ENCODE peak calls at places on chromosomes 13 and 19, in eight cellular contexts. X is esophagus squamous epithelium; B is tibial artery; O is epithelial cell of esophagus; S is CD8-positive, alpha-beta T cell; J is cardiac muscle cell; V is psoas muscle; W is cardiac fibroblast. A is an unnamed sample.

GRCh38 chr19:45153339-45154063 is 7.3 kb downstream of the NKPD1 start:
- DNase-seq in X (no peak), B (no peak), O (no peak), S (peak), J (peak), V (peak), W (peak), A (no peak)

GRCh38 chr19:35037716-35038622 is 3.6 kb upstream of the HPN start:
- DNase-seq in X (no peak), B (no peak), O (no peak), S (no peak), J (peak), V (peak), W (peak), A (no peak)

GRCh38 chr19:28213476-28214082 is 999.4 kb downstream of the UQCRFS1 start:
- DNase-seq in X (no peak), B (no peak), O (no peak), S (no peak), J (no peak), V (no peak), W (no peak), A (no peak)

GRCh38 chr19:48292798-48293197 is 22.9 kb downstream of the ZNF114 start:
- DNase-seq in X (no peak), B (no peak), O (peak), S (no peak), J (peak), V (peak), W (peak), A (no peak)

GRCh38 chr19:20167020-20167644 is at the start of gene ZNF486:
- DNase-seq in X (peak), B (peak), O (peak), S (peak), J (peak), V (peak), W (peak), A (peak)

GRCh38 chr19:32869369-32870153 is at the start of gene SLC7A9:
- DNase-seq in X (no peak), B (peak), O (no peak), S (no peak), J (no peak), V (no peak), W (no peak), A (no peak)

GRCh38 chr13:109737606-109738005 is 48.8 kb downstream of the IRS2 start:
- DNase-seq in X (no peak), B (no peak), O (peak), S (no peak), J (peak), V (no peak), W (peak), A (no peak)

GRCh38 chr19:13104848-13105646 is 2.4 kb upstream of the LYL1 start:
- DNase-seq in X (no peak), B (peak), O (no peak), S (peak), J (no peak), V (no peak), W (no peak), A (no peak)

GRCh38 chr13:112452380-112453206 is 76.4 kb downstream of the SPACA7 start:
- DNase-seq in X (no peak), B (peak), O (no peak), S (no peak), J (no peak), V (no peak), W (no peak), A (no peak)

GRCh38 chr13:113971471-113972231 is 2.2 kb downstream of the C13orf46 start:
- DNase-seq in X (no peak), B (peak), O (no peak), S (no peak), J (no peak), V (peak), W (no peak), A (no peak)

GRCh38 chr19:58107778-58108545 is 9.9 kb upstream of the ZSCAN18 start:
- DNase-seq in X (no peak), B (no peak), O (no peak), S (no peak), J (no peak), V (no peak), W (no peak), A (no peak)

GRCh38 chr19:42693760-42694350 is 46.4 kb downstream of the PSG3 start:
- DNase-seq in X (no peak), B (no peak), O (peak), S (no peak), J (peak), V (no peak), W (peak), A (no peak)

GRCh38 chr13:100646030-100646673 is 28.4 kb downstream of the TMTC4 start:
- DNase-seq in X (no peak), B (no peak), O (peak), S (no peak), J (peak), V (no peak), W (peak), A (no peak)

DNA sequence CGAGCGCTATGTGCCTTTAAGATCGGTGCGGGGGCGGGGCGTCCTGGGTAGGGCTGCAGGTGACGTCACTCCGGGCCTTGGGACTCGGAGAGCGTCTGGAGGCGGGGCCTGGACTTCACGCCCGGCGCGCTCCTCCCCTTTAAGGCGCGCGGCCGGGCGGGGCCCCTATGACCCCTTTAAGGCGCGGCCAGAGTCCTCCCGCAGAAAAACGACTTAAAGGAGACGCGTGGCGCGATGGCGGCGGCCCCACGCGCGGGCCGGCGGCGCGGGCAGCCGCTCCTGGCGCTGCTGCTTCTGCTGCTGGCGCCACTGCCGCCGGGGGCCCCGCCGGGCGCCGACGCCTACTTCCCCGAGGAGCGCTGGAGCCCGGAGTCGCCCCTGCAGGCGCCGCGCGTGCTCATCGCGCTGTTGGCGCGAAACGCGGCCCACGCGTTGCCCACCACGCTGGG is at the start of gene COLGALT1:
- DNase-seq in X (peak), B (peak), O (peak), S (peak), J (peak), V (peak), W (peak), A (peak)
- TF ChIP-seq CTCF in X (peak), B (no peak), O (no peak), S (no peak), J (no peak), V (no peak), W (no peak), A (no peak)

GRCh38 chr19:55676889-55677505 is 2.0 kb downstream of the EPN1 start:
- DNase-seq in X (no peak), B (no peak), O (peak), S (no peak), J (no peak), V (no peak), W (no peak), A (no peak)
- H3K4me3 ChIP-seq in X (peak), B (peak), O (peak), S (no peak), J (no peak), V (peak), W (no peak), A (peak)

GRCh38 chr19:6312018-6312417 is 21.4 kb downstream of the ACER1 start:
- DNase-seq in X (no peak), B (no peak), O (no peak), S (no peak), J (no peak), V (no peak), W (no peak), A (no peak)
- TF ChIP-seq CTCF in X (peak), B (no peak), O (no peak), S (no peak), J (peak), V (peak), W (no peak), A (no peak)

GRCh38 chr19:15402411-15403150 is 16.2 kb downstream of the AKAP8L start:
- DNase-seq in X (no peak), B (peak), O (no peak), S (no peak), J (no peak), V (no peak), W (no peak), A (no peak)

GRCh38 chr19:15401397-15401710 is 17.4 kb downstream of the AKAP8L start:
- DNase-seq in X (no peak), B (peak), O (no peak), S (no peak), J (no peak), V (no peak), W (no peak), A (no peak)

GRCh38 chr19:15403151-15403531 is 15.6 kb downstream of the AKAP8L start:
- DNase-seq in X (no peak), B (peak), O (no peak), S (no peak), J (no peak), V (no peak), W (no peak), A (no peak)

GRCh38 chr19:15404780-15405211 is 14.0 kb downstream of the AKAP8L start:
- DNase-seq in X (no peak), B (peak), O (no peak), S (no peak), J (no peak), V (no peak), W (no peak), A (no peak)

GRCh38 chr19:15404097-15404779 is 14.6 kb downstream of the AKAP8L start:
- DNase-seq in X (no peak), B (peak), O (no peak), S (no peak), J (no peak), V (no peak), W (peak), A (no peak)
- H3K4me3 ChIP-seq in X (no peak), B (no peak), O (no peak), S (no peak), J (no peak), V (peak), W (no peak), A (no peak)

GRCh38 chr19:10389863-10390262 is 9.5 kb upstream of the TYK2 start:
- DNase-seq in X (no peak), B (no peak), O (no peak), S (no peak), J (no peak), V (no peak), W (no peak), A (no peak)
- TF ChIP-seq CTCF in X (no peak), B (no peak), O (peak), S (no peak), J (peak), V (peak), W (peak), A (peak)

GRCh38 chr19:4122480-4122879 is 1.4 kb downstream of the MAP2K2 start:
- DNase-seq in X (no peak), B (no peak), O (no peak), S (no peak), J (no peak), V (no peak), W (no peak), A (no peak)

GRCh38 chr19:4120933-4121612 is 2.8 kb downstream of the MAP2K2 start:
- DNase-seq in X (no peak), B (no peak), O (no peak), S (no peak), J (no peak), V (no peak), W (no peak), A (no peak)

GRCh38 chr19:4123615-4124568 is at the start of gene MAP2K2:
- DNase-seq in X (peak), B (peak), O (peak), S (peak), J (peak), V (peak), W (peak), A (no peak)

GRCh38 chr19:4121815-4122214 is 2.1 kb downstream of the MAP2K2 start:
- DNase-seq in X (no peak), B (no peak), O (no peak), S (no peak), J (no peak), V (no peak), W (no peak), A (no peak)

GRCh38 chr19:4124638-4125037 is 716 bp upstream of the MAP2K2 start:
- DNase-seq in X (no peak), B (no peak), O (no peak), S (no peak), J (no peak), V (no peak), W (no peak), A (no peak)
- H3K4me3 ChIP-seq in X (peak), B (peak), O (peak), S (peak), J (peak), V (peak), W (peak), A (no peak)

GRCh38 chr13:94968040-94968756 is 255.9 kb upstream of the SOX21 start:
- DNase-seq in X (no peak), B (no peak), O (peak), S (no peak), J (peak), V (no peak), W (peak), A (no peak)
- TF ChIP-seq CTCF in X (peak), B (no peak), O (no peak), S (no peak), J (no peak), V (no peak), W (no peak), A (no peak)

GRCh38 chr13:50238922-50239321 is 223.7 kb downstream of the KCNRG start:
- DNase-seq in X (no peak), B (no peak), O (no peak), S (no peak), J (no peak), V (no peak), W (no peak), A (no peak)

GRCh38 chr13:50241479-50241878 is 226.2 kb downstream of the KCNRG start:
- DNase-seq in X (no peak), B (no peak), O (no peak), S (no peak), J (no peak), V (no peak), W (no peak), A (no peak)

GRCh38 chr13:50235604-50236003 is 220.4 kb downstream of the KCNRG start:
- DNase-seq in X (no peak), B (no peak), O (no peak), S (no peak), J (no peak), V (no peak), W (no peak), A (no peak)

GRCh38 chr13:50236898-50237318 is 221.7 kb downstream of the KCNRG start:
- DNase-seq in X (no peak), B (no peak), O (no peak), S (peak), J (peak), V (no peak), W (peak), A (peak)
- H3K4me3 ChIP-seq in X (no peak), B (no peak), O (no peak), S (no peak), J (no peak), V (no peak), W (no peak), A (no peak)

A was measured in GM12864.